ENCODE peak calls at places on chromosomes 12 and 14, in seven cellular contexts. U is neuronal stem cell, Y is mesendoderm, L is IMR-90, C is H9, K is H1, H is trophoblast cell. T is an unnamed sample.

GRCh38 chr12:14264316-14264715 is 101.2 kb upstream of the ATF7IP start:
- DNase-seq in U (no peak), Y (peak; percentile 37), L (peak; percentile 31), C (no peak), K (no peak), H (peak; percentile 66), T (peak; percentile 22)

GRCh38 chr12:39723831-39724230 is 104.2 kb upstream of the ABCD2 start:
- DNase-seq in U (no peak), Y (peak; percentile 34), L (no peak), C (peak; percentile 30), K (no peak), H (peak; percentile 8), T (peak; percentile 7)

GRCh38 chr14:99156026-99156425 is 116.0 kb downstream of the BCL11B start:
- DNase-seq in U (no peak), Y (no peak), L (no peak), C (no peak), K (no peak), H (no peak), T (no peak)

GRCh38 chr12:93540506-93540905 is 32.0 kb upstream of the SOCS2 start:
- DNase-seq in U (no peak), Y (no peak), L (no peak), C (no peak), K (no peak), H (no peak), T (no peak)

GRCh38 chr12:6267007-6267721 is 43.3 kb upstream of the PLEKHG6 start:
- DNase-seq in U (no peak), Y (no peak), L (peak; percentile 75), C (no peak), K (no peak), H (peak; percentile 40), T (no peak)

GRCh38 chr12:1398673-1399072 is 195.7 kb downstream of the FBXL14 start:
- DNase-seq in U (no peak), Y (no peak), L (peak; percentile 67), C (no peak), K (no peak), H (no peak), T (peak; percentile 70)

GRCh38 chr12:110775997-110776396 is 33.3 kb upstream of the PPP1CC start:
- DNase-seq in U (no peak), Y (no peak), L (no peak), C (no peak), K (no peak), H (no peak), T (no peak)

GRCh38 chr14:64704145-64704742 is at the start of gene PLEKHG3:
- DNase-seq in U (peak; percentile 76), Y (peak; percentile 94), L (peak; percentile 69), C (peak; percentile 78), K (no peak), H (peak; percentile 75), T (peak; percentile 85)

GRCh38 chr12:124480469-124481256 is 86.7 kb downstream of the NCOR2 start:
- DNase-seq in U (no peak), Y (no peak), L (peak; percentile 47), C (no peak), K (no peak), H (peak; percentile 94), T (peak; percentile 87)

GRCh38 chr12:50282581-50283229 is 615 bp downstream of the LIMA1 start:
- DNase-seq in U (no peak), Y (no peak), L (peak; percentile 77), C (no peak), K (no peak), H (peak; percentile 46), T (peak; percentile 46)

GRCh38 chr12:56521590-56522371 is at the start of gene RBMS2:
- DNase-seq in U (peak; percentile 77), Y (peak; percentile 98), L (peak; percentile 94), C (peak; percentile 96), K (peak; percentile 73), H (peak; percentile 81), T (peak; percentile 98)

GRCh38 chr12:117121456-117121855 is 22.2 kb upstream of the TESC start:
- DNase-seq in U (no peak), Y (no peak), L (no peak), C (no peak), K (no peak), H (no peak), T (no peak)

GRCh38 chr12:118377891-118378470 is 1.6 kb downstream of the SUDS3 start:
- DNase-seq in U (peak; percentile 68), Y (peak; percentile 55), L (peak; percentile 44), C (peak; percentile 47), K (no peak), H (peak; percentile 85), T (peak; percentile 68)

GRCh38 chr14:91396959-91397815 is 20.4 kb downstream of the CCDC88C start:
- DNase-seq in U (no peak), Y (no peak), L (no peak), C (peak; percentile 60), K (no peak), H (no peak), T (no peak)

GRCh38 chr14:33774161-33774560 is 176.7 kb downstream of the EGLN3 start:
- DNase-seq in U (no peak), Y (no peak), L (no peak), C (no peak), K (no peak), H (no peak), T (no peak)

DNA sequence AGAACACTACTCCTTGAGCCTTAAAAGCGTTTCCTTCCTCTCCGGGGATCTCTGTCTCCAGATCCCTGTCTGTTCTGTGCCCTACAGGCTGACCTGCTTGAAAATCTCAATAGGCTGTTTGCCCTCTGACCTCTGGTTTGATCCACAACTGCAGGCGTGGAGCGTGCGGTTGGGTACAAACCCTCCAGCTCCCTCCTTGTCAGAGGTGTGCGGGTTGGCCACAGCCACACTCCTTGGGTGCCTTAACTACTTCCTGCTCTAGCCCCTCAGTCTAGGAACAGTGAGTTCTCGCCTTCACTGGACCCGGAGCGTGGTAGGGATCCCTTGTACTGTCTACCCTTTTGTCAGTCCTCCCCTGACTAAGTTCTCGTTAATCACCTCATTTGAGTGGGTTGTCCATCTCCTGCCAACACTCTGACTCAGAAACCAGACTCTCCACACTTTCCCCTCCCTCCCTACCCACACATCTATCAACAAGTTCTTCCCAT is 33.1 kb downstream of the CMKLR1 start:
- DNase-seq in U (peak; percentile 32), Y (no peak), L (peak; percentile 15), C (no peak), K (no peak), H (peak; percentile 21), T (peak; percentile 3)
- H3K4me1 ChIP-seq in U (peaks cover 21% of the 10 kb centered on the region), Y (peaks cover 11% of the 10 kb centered on the region), L (no peaks in the 10 kb centered on the region), C (peaks cover 4% of the 10 kb centered on the region), K (peaks cover 14% of the 10 kb centered on the region), H (peaks cover 45% of the 10 kb centered on the region), T (peaks cover 50% of the 10 kb centered on the region)

GRCh38 chr12:30782316-30783173 is 27.8 kb upstream of the CAPRIN2 start:
- DNase-seq in U (no peak), Y (no peak), L (no peak), C (no peak), K (no peak), H (no peak), T (no peak)

GRCh38 chr12:30784508-30784907 is 29.8 kb upstream of the CAPRIN2 start:
- DNase-seq in U (no peak), Y (peak; percentile 55), L (no peak), C (no peak), K (no peak), H (no peak), T (no peak)

GRCh38 chr12:30783946-30784345 is 29.2 kb upstream of the CAPRIN2 start:
- DNase-seq in U (no peak), Y (no peak), L (no peak), C (no peak), K (no peak), H (no peak), T (no peak)

GRCh38 chr12:30779178-30779577 is 24.4 kb upstream of the CAPRIN2 start:
- DNase-seq in U (no peak), Y (no peak), L (no peak), C (no peak), K (no peak), H (no peak), T (no peak)

DNA sequence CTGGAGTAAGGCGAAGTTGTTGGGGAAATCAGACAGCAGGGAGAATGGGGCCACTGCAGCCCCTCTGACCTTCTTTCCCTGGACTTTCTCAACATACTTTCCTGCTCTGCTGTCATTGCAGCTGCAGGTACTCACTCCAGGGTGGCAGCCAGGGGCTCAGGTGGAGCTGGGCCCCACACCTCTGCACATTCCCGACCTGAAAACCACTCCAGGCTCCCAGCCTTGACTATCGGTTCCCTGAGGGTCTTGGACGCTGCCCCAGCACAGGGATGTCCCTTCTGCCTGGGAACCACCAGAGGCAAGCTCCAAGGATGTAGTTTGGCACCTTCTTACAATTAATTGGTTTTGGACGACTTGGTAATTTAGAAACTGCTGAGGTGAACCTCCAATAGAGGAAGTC is 24.8 kb upstream of the CAPRIN2 start:
- DNase-seq in U (no peak), Y (no peak), L (no peak), C (no peak), K (no peak), H (no peak), T (no peak)
- H3K27ac ChIP-seq in U (no peak overlapping the region), Y (no peak overlapping the region), L (no peak overlapping the region), C (no peak overlapping the region), K (no peak overlapping the region), H (no peak overlapping the region), T (no peak overlapping the region)

GRCh38 chr12:79982371-79983062 is 47.6 kb upstream of the PPP1R12A start:
- DNase-seq in U (no peak), Y (no peak), L (no peak), C (no peak), K (no peak), H (no peak), T (no peak)

GRCh38 chr12:79973774-79974173 is 38.9 kb upstream of the PPP1R12A start:
- DNase-seq in U (no peak), Y (no peak), L (no peak), C (no peak), K (no peak), H (no peak), T (no peak)

GRCh38 chr12:79983492-79983891 is 48.6 kb upstream of the PPP1R12A start:
- DNase-seq in U (no peak), Y (no peak), L (peak; percentile 78), C (no peak), K (no peak), H (no peak), T (peak; percentile 77)

GRCh38 chr12:79975143-79975542 is 40.2 kb upstream of the PPP1R12A start:
- DNase-seq in U (no peak), Y (no peak), L (no peak), C (no peak), K (no peak), H (no peak), T (no peak)

GRCh38 chr12:79978692-79979091 is 43.8 kb upstream of the PPP1R12A start:
- DNase-seq in U (no peak), Y (no peak), L (no peak), C (no peak), K (no peak), H (no peak), T (no peak)
- H4K8ac ChIP-seq in U (no peak overlapping the region), Y (no peak overlapping the region), L (no peak overlapping the region), C (no peak overlapping the region), K (no peak overlapping the region), H (no peak overlapping the region), T (no peak overlapping the region)

DNA sequence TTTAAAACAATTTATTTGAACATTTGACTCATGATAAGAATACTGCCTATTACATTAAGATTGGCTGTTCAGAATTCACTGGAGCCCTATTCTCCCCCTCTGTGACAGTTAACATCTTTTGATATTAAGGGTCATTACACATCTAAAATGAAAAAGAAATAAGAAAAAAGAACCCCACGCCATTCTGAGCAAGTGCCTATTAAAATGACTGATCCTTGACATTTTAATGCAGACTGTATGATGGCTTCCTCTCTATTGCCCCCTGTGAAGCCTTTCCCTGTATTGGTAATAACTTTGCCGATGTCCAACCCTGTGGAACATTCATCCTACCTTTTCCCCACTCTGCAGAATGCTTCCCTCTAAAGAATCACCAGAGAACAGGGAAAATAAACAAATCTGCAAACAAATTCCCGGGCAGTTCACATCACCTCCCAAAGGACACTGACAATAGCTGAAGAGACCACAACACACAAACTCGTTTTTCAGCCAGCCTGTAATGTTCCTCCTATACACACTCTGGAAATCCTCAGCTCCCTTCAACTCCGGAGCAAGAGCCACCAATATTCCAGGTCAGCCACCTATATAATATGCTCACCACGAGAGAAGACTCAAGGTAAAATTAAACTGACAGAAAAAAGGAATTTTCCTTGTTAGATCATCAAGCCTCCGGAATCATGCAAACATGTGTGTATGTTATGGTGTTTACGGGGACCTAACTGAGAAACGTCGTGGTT is 2.1 kb downstream of the NIN start:
- DNase-seq in U (no peak), Y (no peak), L (no peak), C (no peak), K (no peak), H (no peak), T (no peak)
- H3K4me1 ChIP-seq in U (peaks cover 4% of the 10 kb centered on the region), Y (peaks cover 6% of the 10 kb centered on the region), L (peaks cover 16% of the 10 kb centered on the region), C (no peaks in the 10 kb centered on the region), K (peaks cover 3% of the 10 kb centered on the region), H (peaks cover 7% of the 10 kb centered on the region), T (peaks cover 3% of the 10 kb centered on the region)

T was measured in mesenchymal stem cell.